ENCODE peak calls at places on chromosomes 4 and X, in nine cellular contexts. Z, X, R, M, B, F, V, L and I are unnamed samples.

GRCh38 chrX:44459501-44459900 is 83.2 kb downstream of the FUNDC1 start:
- DNase-seq in X (no peak), R (no peak), F (peak; percentile 66), L (no peak), B (no peak), Z (no peak), V (no peak), M (no peak), I (peak; percentile 36)

GRCh38 chr4:6750302-6751221 is 32.0 kb upstream of the KIAA0232 start:
- DNase-seq in L (no peak), F (no peak), V (no peak), B (no peak), M (no peak), Z (no peak), X (no peak), R (no peak), I (no peak)

GRCh38 chrX:119406739-119407138 is 7.6 kb downstream of the SLC25A43 start:
- DNase-seq in B (no peak), F (no peak), X (no peak), M (no peak), V (peak; percentile 21), L (no peak), Z (no peak), R (no peak), I (no peak)

GRCh38 chrX:11321986-11322385 is 28.8 kb downstream of the AMELX start:
- DNase-seq in X (no peak), L (no peak), Z (no peak), F (no peak), R (no peak), B (no peak), M (no peak), V (peak; percentile 20), I (no peak)

GRCh38 chr4:37715889-37716402 is 29.8 kb upstream of the RELL1 start:
- DNase-seq in X (no peak), V (peak; percentile 51), M (no peak), L (no peak), Z (no peak), F (peak; percentile 77), R (no peak), B (no peak), I (peak; percentile 59)

GRCh38 chr4:164783966-164784365 is 30.0 kb downstream of the SMIM31 start:
- DNase-seq in F (no peak), R (no peak), L (no peak), X (no peak), B (no peak), M (no peak), Z (no peak), V (no peak), I (no peak)

GRCh38 chrX:134181261-134181660 is 55.7 kb upstream of the CCDC160 start:
- DNase-seq in B (no peak), V (no peak), Z (no peak), R (no peak), F (no peak), M (peak; percentile 19), L (no peak), X (no peak), I (no peak)

GRCh38 chr4:170990989-170991589 is 822.1 kb upstream of the GALNTL6 start:
- DNase-seq in V (no peak), X (no peak), F (peak; percentile 63), B (no peak), L (no peak), R (no peak), M (peak; percentile 52), Z (no peak), I (no peak)

GRCh38 chrX:39850630-39851152 is 247.1 kb downstream of the BCOR start:
- DNase-seq in V (no peak), B (no peak), M (no peak), R (no peak), F (no peak), Z (no peak), L (no peak), X (no peak), I (no peak)

GRCh38 chrX:31243804-31244203 is 172.0 kb upstream of the FTHL17 start:
- DNase-seq in B (no peak), L (no peak), F (no peak), Z (no peak), R (no peak), X (no peak), V (no peak), M (no peak), I (no peak)

GRCh38 chr4:142413516-142413915 is 432.6 kb downstream of the INPP4B start:
- DNase-seq in X (no peak), L (no peak), Z (no peak), V (peak; percentile 10), R (no peak), F (no peak), M (no peak), B (no peak), I (no peak)

GRCh38 chr4:75916091-75916661 is 13.9 kb upstream of the PPEF2 start:
- DNase-seq in R (no peak), M (peak; percentile 61), X (no peak), L (peak; percentile 58), V (peak; percentile 63), F (peak; percentile 35), Z (peak; percentile 1), B (peak; percentile 46), I (peak; percentile 52)

GRCh38 chr4:172683016-172683415 is 485.6 kb upstream of the GALNT7 start:
- DNase-seq in M (no peak), V (no peak), F (no peak), B (no peak), Z (no peak), L (peak; percentile 14), X (no peak), R (no peak), I (no peak)

GRCh38 chrX:12439396-12439795 is 301.1 kb downstream of the FRMPD4 start:
- DNase-seq in R (no peak), B (no peak), F (no peak), V (no peak), Z (no peak), L (no peak), X (no peak), M (no peak), I (no peak)

GRCh38 chrX:103687696-103688191 is 1.2 kb upstream of the MORF4L2 start:
- DNase-seq in Z (peak; percentile 63), F (peak; percentile 83), B (peak; percentile 49), M (peak; percentile 33), V (peak; percentile 86), L (peak; percentile 66), X (peak; percentile 65), R (peak; percentile 35), I (peak; percentile 39)

GRCh38 chrX:73832319-73832718 is 269.3 kb downstream of the CHIC1 start:
- DNase-seq in L (no peak), F (no peak), M (no peak), X (no peak), B (no peak), R (no peak), Z (no peak), V (no peak), I (no peak)

GRCh38 chr4:120812216-120812615 is 110.3 kb downstream of the PRDM5 start:
- DNase-seq in F (no peak), R (no peak), V (no peak), Z (no peak), X (no peak), L (no peak), M (no peak), B (no peak), I (no peak)

GRCh38 chr4:16591867-16592266 is 306.6 kb downstream of the LDB2 start:
- DNase-seq in F (no peak), Z (peak; percentile 32), M (no peak), B (no peak), X (no peak), L (no peak), R (peak; percentile 16), V (peak; percentile 9), I (no peak)

GRCh38 chrX:8868906-8869305 is 67.7 kb upstream of the FAM9A start:
- DNase-seq in R (no peak), X (no peak), L (peak; percentile 17), M (no peak), Z (no peak), F (peak; percentile 34), B (no peak), V (peak; percentile 51), I (no peak)

GRCh38 chrX:134315893-134316292 is 78.9 kb downstream of the CCDC160 start:
- DNase-seq in M (no peak), F (peak; percentile 14), X (no peak), V (no peak), Z (no peak), R (no peak), L (no peak), B (no peak), I (peak; percentile 5)

GRCh38 chrX:44937606-44938005 is 64.6 kb downstream of the KDM6A start:
- DNase-seq in F (no peak), R (no peak), B (no peak), X (no peak), L (no peak), Z (peak; percentile 10), V (no peak), M (no peak), I (no peak)

GRCh38 chrX:113399501-113400192 is 559.0 kb upstream of the AMOT start:
- DNase-seq in R (no peak), V (peak; percentile 32), M (no peak), B (no peak), Z (no peak), L (no peak), X (no peak), F (no peak), I (no peak)

GRCh38 chrX:22534643-22535042 is 261.9 kb downstream of the CBLL2 start:
- DNase-seq in V (peak; percentile 90), B (no peak), F (peak; percentile 62), R (no peak), X (no peak), Z (no peak), L (peak; percentile 74), M (no peak), I (peak; percentile 42)

GRCh38 chr4:67608047-67608446 is 49.5 kb downstream of the STAP1 start:
- DNase-seq in B (no peak), Z (no peak), X (no peak), F (no peak), V (no peak), L (peak; percentile 3), M (no peak), R (no peak), I (no peak)

GRCh38 chr4:69849297-69849696 is 10.6 kb downstream of the SULT1E1 start:
- DNase-seq in R (no peak), Z (no peak), V (no peak), B (no peak), X (no peak), M (no peak), F (no peak), L (no peak), I (no peak)